ENCODE peak calls at places on chromosomes 2 and 18, in ten cellular contexts. H, G, R, S, I, D, P, Q, N and O are unnamed samples.

GRCh38 chr2:27832396-27832795 is 57.8 kb downstream of the RBKS start:
- DNase-seq in P (peak), N (no peak), Q (no peak), S (no peak), I (no peak), D (peak), R (no peak), H (peak), G (no peak), O (no peak)

GRCh38 chr18:69936191-69936558 is 11.5 kb downstream of the CD226 start:
- DNase-seq in H (no peak), S (no peak), I (no peak), G (no peak), P (no peak), D (no peak), N (no peak), R (no peak), Q (no peak), O (no peak)

GRCh38 chr18:10145523-10145922 is 231.7 kb downstream of the VAPA start:
- DNase-seq in H (no peak), I (no peak), P (no peak), S (no peak), D (no peak), G (no peak), R (no peak), N (no peak), Q (no peak), O (no peak)

GRCh38 chr2:2187196-2187595 is 143.9 kb downstream of the MYT1L start:
- DNase-seq in I (no peak), P (no peak), Q (no peak), G (no peak), D (no peak), N (no peak), S (no peak), R (no peak), H (no peak), O (no peak)

GRCh38 chr2:31555967-31556706 is 24.6 kb downstream of the SRD5A2 start:
- DNase-seq in D (no peak), P (no peak), I (no peak), N (no peak), G (no peak), H (no peak), S (no peak), Q (no peak), R (no peak), O (no peak)

GRCh38 chr18:22643731-22644130 is 226.0 kb upstream of the CTAGE1 start:
- DNase-seq in H (no peak), P (peak), N (no peak), G (no peak), D (peak), I (no peak), S (no peak), Q (no peak), R (no peak), O (no peak)

GRCh38 chr2:122136071-122136470 is 380.6 kb downstream of the TSN start:
- DNase-seq in P (peak), N (no peak), H (no peak), G (peak), I (no peak), Q (no peak), S (no peak), D (peak), R (no peak), O (no peak)

GRCh38 chr2:10951558-10952414 is 40.1 kb downstream of the KCNF1 start:
- DNase-seq in G (no peak), D (no peak), Q (no peak), N (no peak), I (no peak), S (no peak), P (no peak), H (no peak), R (no peak), O (no peak)

GRCh38 chr18:22559414-22560282 is 141.9 kb upstream of the CTAGE1 start:
- DNase-seq in P (peak), S (no peak), H (no peak), N (peak), G (peak), D (peak), I (peak), R (no peak), Q (peak), O (peak)

GRCh38 chr18:44602380-44602779 is 78.3 kb upstream of the SETBP1 start:
- DNase-seq in D (peak), P (peak), Q (no peak), H (no peak), I (no peak), R (no peak), S (no peak), G (no peak), N (no peak), O (no peak)

GRCh38 chr2:164150601-164151000 is 414.8 kb upstream of the FIGN start:
- DNase-seq in R (no peak), H (no peak), Q (no peak), S (no peak), D (peak), P (no peak), G (no peak), N (no peak), I (no peak), O (no peak)

GRCh38 chr2:9341351-9341887 is 81.9 kb downstream of the ITGB1BP1 start:
- DNase-seq in S (no peak), D (no peak), G (no peak), N (no peak), I (no peak), P (no peak), H (no peak), Q (no peak), R (no peak), O (no peak)

GRCh38 chr2:216139884-216140283 is 30.7 kb downstream of the XRCC5 start:
- DNase-seq in R (peak), P (no peak), D (peak), G (peak), H (no peak), S (peak), Q (no peak), N (no peak), I (no peak), O (no peak)

GRCh38 chr2:191957996-191958860 is 111.3 kb upstream of the CAVIN2 start:
- DNase-seq in I (no peak), S (no peak), G (no peak), D (no peak), H (no peak), R (no peak), P (no peak), N (no peak), Q (no peak), O (no peak)

GRCh38 chr18:44759925-44760342 is 79.2 kb downstream of the SETBP1 start:
- DNase-seq in Q (no peak), N (no peak), D (no peak), P (no peak), I (no peak), S (no peak), H (no peak), G (no peak), R (no peak), O (no peak)

GRCh38 chr2:196939381-196939780 is 12.9 kb upstream of the PGAP1 start:
- DNase-seq in S (no peak), H (peak), I (no peak), R (no peak), N (no peak), P (peak), Q (no peak), D (peak), G (no peak), O (no peak)

GRCh38 chr2:74741076-74741460 is 87.0 kb downstream of the SEMA4F start:
- DNase-seq in P (no peak), G (no peak), R (no peak), S (no peak), N (no peak), D (no peak), Q (no peak), I (no peak), H (no peak), O (no peak)

GRCh38 chr2:113977060-113977659 is 87.3 kb downstream of the ACTR3 start:
- DNase-seq in G (no peak), P (no peak), S (no peak), D (no peak), H (no peak), I (no peak), R (no peak), Q (no peak), N (no peak), O (no peak)

GRCh38 chr2:13550832-13551231 is 834.1 kb downstream of the TRIB2 start:
- DNase-seq in P (no peak), G (no peak), D (no peak), I (no peak), S (no peak), N (no peak), H (no peak), Q (no peak), R (no peak), O (no peak)

GRCh38 chr2:238093181-238094140 is 6.7 kb upstream of the ESPNL start:
- DNase-seq in R (no peak), D (no peak), S (no peak), N (no peak), Q (no peak), P (no peak), G (no peak), H (no peak), I (no peak), O (no peak)

GRCh38 chr2:232028071-232028470 is 66.6 kb downstream of the DIS3L2 start:
- DNase-seq in N (no peak), I (no peak), G (no peak), P (no peak), H (no peak), Q (no peak), S (no peak), R (no peak), D (peak), O (no peak)